ENCODE peak calls at places on chromosomes 13 and 19, in ten cellular contexts. One of them, this sample, is unnamed.

GRCh38 chr19:4678881-4679379 is 8.8 kb upstream of the MYDGF start:
- DNase-seq in SJSA1: no peak
- DNase-seq in tibial artery: no peak
- DNase-seq in activated T-helper 1 cell treated with Interleukin-2 at 50 U/mL for 16 hours: no peak
- DNase-seq in RWPE1: peak
- DNase-seq in MCF 10A: no peak
- DNase-seq in AG10803: no peak
- DNase-seq in sciatic nerve: peak
- DNase-seq in effector memory CD4-positive, alpha-beta T cell: no peak
- DNase-seq in cerebellar nuclear complex: no peak
- DNase-seq in this sample: no peak

GRCh38 chr13:44904982-44905381 is 84.3 kb downstream of the NUFIP1 start:
- DNase-seq in sciatic nerve: peak
- DNase-seq in cerebellar nuclear complex: no peak
- DNase-seq in RWPE1: peak
- DNase-seq in AG10803: peak
- DNase-seq in SJSA1: peak
- DNase-seq in activated T-helper 1 cell treated with Interleukin-2 at 50 U/mL for 16 hours: no peak
- DNase-seq in effector memory CD4-positive, alpha-beta T cell: no peak
- DNase-seq in tibial artery: peak
- DNase-seq in MCF 10A: peak
- DNase-seq in this sample: peak

GRCh38 chr19:3655402-3656072 is 28.9 kb upstream of the CACTIN start:
- DNase-seq in AG10803: peak
- DNase-seq in tibial artery: no peak
- DNase-seq in effector memory CD4-positive, alpha-beta T cell: no peak
- DNase-seq in activated T-helper 1 cell treated with Interleukin-2 at 50 U/mL for 16 hours: no peak
- DNase-seq in cerebellar nuclear complex: no peak
- DNase-seq in sciatic nerve: no peak
- DNase-seq in RWPE1: peak
- DNase-seq in MCF 10A: peak
- DNase-seq in SJSA1: peak
- DNase-seq in this sample: peak

GRCh38 chr19:42450314-42450934 is 7.7 kb upstream of the CXCL17 start:
- DNase-seq in sciatic nerve: peak
- DNase-seq in AG10803: peak
- DNase-seq in SJSA1: peak
- DNase-seq in tibial artery: peak
- DNase-seq in activated T-helper 1 cell treated with Interleukin-2 at 50 U/mL for 16 hours: peak
- DNase-seq in MCF 10A: peak
- DNase-seq in RWPE1: peak
- DNase-seq in effector memory CD4-positive, alpha-beta T cell: peak
- DNase-seq in cerebellar nuclear complex: peak
- DNase-seq in this sample: peak

GRCh38 chr13:50635504-50635903 is 208.0 kb downstream of the DLEU7 start:
- DNase-seq in cerebellar nuclear complex: no peak
- DNase-seq in RWPE1: no peak
- DNase-seq in effector memory CD4-positive, alpha-beta T cell: no peak
- DNase-seq in AG10803: peak
- DNase-seq in tibial artery: peak
- DNase-seq in SJSA1: no peak
- DNase-seq in MCF 10A: no peak
- DNase-seq in activated T-helper 1 cell treated with Interleukin-2 at 50 U/mL for 16 hours: no peak
- DNase-seq in sciatic nerve: no peak
- DNase-seq in this sample: no peak

GRCh38 chr19:35254341-35255297 is 5.8 kb downstream of the LSR start:
- DNase-seq in sciatic nerve: no peak
- DNase-seq in SJSA1: no peak
- DNase-seq in tibial artery: no peak
- DNase-seq in RWPE1: no peak
- DNase-seq in cerebellar nuclear complex: no peak
- DNase-seq in activated T-helper 1 cell treated with Interleukin-2 at 50 U/mL for 16 hours: no peak
- DNase-seq in effector memory CD4-positive, alpha-beta T cell: no peak
- DNase-seq in AG10803: no peak
- DNase-seq in MCF 10A: no peak
- DNase-seq in this sample: no peak

GRCh38 chr13:112032186-112032835 is 34.6 kb upstream of the SOX1 start:
- DNase-seq in AG10803: no peak
- DNase-seq in SJSA1: peak
- DNase-seq in MCF 10A: peak
- DNase-seq in effector memory CD4-positive, alpha-beta T cell: no peak
- DNase-seq in tibial artery: no peak
- DNase-seq in activated T-helper 1 cell treated with Interleukin-2 at 50 U/mL for 16 hours: no peak
- DNase-seq in RWPE1: peak
- DNase-seq in cerebellar nuclear complex: no peak
- DNase-seq in sciatic nerve: no peak
- DNase-seq in this sample: no peak

GRCh38 chr13:112842343-112842856 is 126.6 kb upstream of the MCF2L start:
- DNase-seq in RWPE1: no peak
- DNase-seq in cerebellar nuclear complex: no peak
- DNase-seq in effector memory CD4-positive, alpha-beta T cell: no peak
- DNase-seq in sciatic nerve: peak
- DNase-seq in AG10803: no peak
- DNase-seq in activated T-helper 1 cell treated with Interleukin-2 at 50 U/mL for 16 hours: no peak
- DNase-seq in MCF 10A: no peak
- DNase-seq in SJSA1: no peak
- DNase-seq in tibial artery: peak
- DNase-seq in this sample: no peak

GRCh38 chr19:54453921-54454780 is 5.2 kb downstream of the LENG8 start:
- DNase-seq in sciatic nerve: no peak
- DNase-seq in RWPE1: no peak
- DNase-seq in AG10803: no peak
- DNase-seq in SJSA1: no peak
- DNase-seq in cerebellar nuclear complex: no peak
- DNase-seq in MCF 10A: no peak
- DNase-seq in tibial artery: no peak
- DNase-seq in effector memory CD4-positive, alpha-beta T cell: no peak
- DNase-seq in activated T-helper 1 cell treated with Interleukin-2 at 50 U/mL for 16 hours: no peak
- DNase-seq in this sample: no peak

GRCh38 chr13:79237981-79238380 is 168.1 kb downstream of the RBM26 start:
- DNase-seq in MCF 10A: peak
- DNase-seq in cerebellar nuclear complex: no peak
- DNase-seq in sciatic nerve: no peak
- DNase-seq in tibial artery: no peak
- DNase-seq in SJSA1: no peak
- DNase-seq in AG10803: no peak
- DNase-seq in effector memory CD4-positive, alpha-beta T cell: no peak
- DNase-seq in activated T-helper 1 cell treated with Interleukin-2 at 50 U/mL for 16 hours: no peak
- DNase-seq in RWPE1: no peak
- DNase-seq in this sample: no peak

GRCh38 chr13:93355094-93355493 is 128.5 kb downstream of the GPC6 start:
- DNase-seq in activated T-helper 1 cell treated with Interleukin-2 at 50 U/mL for 16 hours: no peak
- DNase-seq in MCF 10A: no peak
- DNase-seq in sciatic nerve: no peak
- DNase-seq in AG10803: no peak
- DNase-seq in RWPE1: no peak
- DNase-seq in SJSA1: no peak
- DNase-seq in cerebellar nuclear complex: no peak
- DNase-seq in effector memory CD4-positive, alpha-beta T cell: no peak
- DNase-seq in tibial artery: no peak
- DNase-seq in this sample: no peak

GRCh38 chr13:36915891-36916640 is 4.0 kb downstream of the SMAD9 start:
- DNase-seq in activated T-helper 1 cell treated with Interleukin-2 at 50 U/mL for 16 hours: no peak
- DNase-seq in MCF 10A: no peak
- DNase-seq in RWPE1: no peak
- DNase-seq in tibial artery: no peak
- DNase-seq in SJSA1: no peak
- DNase-seq in cerebellar nuclear complex: no peak
- DNase-seq in effector memory CD4-positive, alpha-beta T cell: no peak
- DNase-seq in sciatic nerve: no peak
- DNase-seq in AG10803: no peak
- DNase-seq in this sample: no peak

GRCh38 chr13:110371550-110372465 is 64.7 kb downstream of the COL4A2 start:
- DNase-seq in cerebellar nuclear complex: no peak
- DNase-seq in RWPE1: no peak
- DNase-seq in tibial artery: no peak
- DNase-seq in AG10803: no peak
- DNase-seq in activated T-helper 1 cell treated with Interleukin-2 at 50 U/mL for 16 hours: no peak
- DNase-seq in SJSA1: peak
- DNase-seq in sciatic nerve: no peak
- DNase-seq in MCF 10A: no peak
- DNase-seq in effector memory CD4-positive, alpha-beta T cell: no peak
- DNase-seq in this sample: no peak

GRCh38 chr13:97849305-97849704 is 104.2 kb upstream of the IPO5 start:
- DNase-seq in activated T-helper 1 cell treated with Interleukin-2 at 50 U/mL for 16 hours: no peak
- DNase-seq in effector memory CD4-positive, alpha-beta T cell: no peak
- DNase-seq in MCF 10A: peak
- DNase-seq in SJSA1: peak
- DNase-seq in sciatic nerve: no peak
- DNase-seq in AG10803: peak
- DNase-seq in RWPE1: peak
- DNase-seq in tibial artery: no peak
- DNase-seq in cerebellar nuclear complex: no peak
- DNase-seq in this sample: no peak

GRCh38 chr13:35455022-35455421 is 21.5 kb downstream of the MAB21L1 start:
- DNase-seq in cerebellar nuclear complex: no peak
- DNase-seq in SJSA1: no peak
- DNase-seq in RWPE1: no peak
- DNase-seq in tibial artery: no peak
- DNase-seq in MCF 10A: no peak
- DNase-seq in AG10803: no peak
- DNase-seq in sciatic nerve: no peak
- DNase-seq in activated T-helper 1 cell treated with Interleukin-2 at 50 U/mL for 16 hours: no peak
- DNase-seq in effector memory CD4-positive, alpha-beta T cell: no peak
- DNase-seq in this sample: no peak

GRCh38 chr19:38952395-38953165 is 21.8 kb downstream of the MRPS12 start:
- DNase-seq in AG10803: no peak
- DNase-seq in cerebellar nuclear complex: no peak
- DNase-seq in MCF 10A: peak
- DNase-seq in SJSA1: no peak
- DNase-seq in activated T-helper 1 cell treated with Interleukin-2 at 50 U/mL for 16 hours: no peak
- DNase-seq in tibial artery: no peak
- DNase-seq in effector memory CD4-positive, alpha-beta T cell: no peak
- DNase-seq in RWPE1: no peak
- DNase-seq in sciatic nerve: no peak
- DNase-seq in this sample: no peak

GRCh38 chr13:81148822-81149221 is 807.9 kb upstream of the SPRY2 start:
- DNase-seq in sciatic nerve: no peak
- DNase-seq in tibial artery: no peak
- DNase-seq in AG10803: no peak
- DNase-seq in activated T-helper 1 cell treated with Interleukin-2 at 50 U/mL for 16 hours: no peak
- DNase-seq in SJSA1: no peak
- DNase-seq in effector memory CD4-positive, alpha-beta T cell: no peak
- DNase-seq in cerebellar nuclear complex: no peak
- DNase-seq in RWPE1: no peak
- DNase-seq in MCF 10A: no peak
- DNase-seq in this sample: no peak

GRCh38 chr19:47284324-47284899 is 9.7 kb downstream of the INAFM1 start:
- DNase-seq in cerebellar nuclear complex: no peak
- DNase-seq in SJSA1: peak
- DNase-seq in tibial artery: no peak
- DNase-seq in effector memory CD4-positive, alpha-beta T cell: no peak
- DNase-seq in sciatic nerve: no peak
- DNase-seq in RWPE1: peak
- DNase-seq in MCF 10A: peak
- DNase-seq in AG10803: peak
- DNase-seq in activated T-helper 1 cell treated with Interleukin-2 at 50 U/mL for 16 hours: no peak
- DNase-seq in this sample: peak

GRCh38 chr19:46887240-46887782 is 26.5 kb downstream of the ARHGAP35 start:
- DNase-seq in cerebellar nuclear complex: no peak
- DNase-seq in tibial artery: no peak
- DNase-seq in activated T-helper 1 cell treated with Interleukin-2 at 50 U/mL for 16 hours: no peak
- DNase-seq in SJSA1: no peak
- DNase-seq in sciatic nerve: no peak
- DNase-seq in AG10803: no peak
- DNase-seq in RWPE1: no peak
- DNase-seq in MCF 10A: no peak
- DNase-seq in effector memory CD4-positive, alpha-beta T cell: no peak
- DNase-seq in this sample: no peak

GRCh38 chr19:34067861-34068271 is 104.4 kb upstream of the LSM14A start:
- DNase-seq in MCF 10A: peak
- DNase-seq in AG10803: peak
- DNase-seq in SJSA1: peak
- DNase-seq in activated T-helper 1 cell treated with Interleukin-2 at 50 U/mL for 16 hours: no peak
- DNase-seq in sciatic nerve: no peak
- DNase-seq in RWPE1: peak
- DNase-seq in effector memory CD4-positive, alpha-beta T cell: no peak
- DNase-seq in cerebellar nuclear complex: no peak
- DNase-seq in tibial artery: no peak
- DNase-seq in this sample: no peak

GRCh38 chr19:4164262-4164661 is 10.8 kb downstream of the CREB3L3 start:
- DNase-seq in cerebellar nuclear complex: no peak
- DNase-seq in tibial artery: no peak
- DNase-seq in AG10803: no peak
- DNase-seq in activated T-helper 1 cell treated with Interleukin-2 at 50 U/mL for 16 hours: no peak
- DNase-seq in effector memory CD4-positive, alpha-beta T cell: no peak
- DNase-seq in MCF 10A: no peak
- DNase-seq in sciatic nerve: no peak
- DNase-seq in SJSA1: no peak
- DNase-seq in RWPE1: no peak
- DNase-seq in this sample: no peak